ENCODE peak calls at places on chromosomes 16 and 17, in five cellular contexts. One of them, this sample, is unnamed.
A peak's percentile ranks its signal among the peaks of the same experiment; 100 is the strongest.

GRCh38 chr16:87492241-87492635 is 586 bp downstream of the ZCCHC14 start:
- DNase-seq in Ammon's horn: no peak
- DNase-seq in G401: no peak
- DNase-seq in cardiac muscle cell: no peak
- DNase-seq in non-pigmented ciliary epithelial cell: no peak
- DNase-seq in this sample: no peak

GRCh38 chr16:2296662-2297505 is 29.0 kb upstream of the RNPS1 start:
- DNase-seq in cardiac muscle cell: peak; percentile 40
- DNase-seq in non-pigmented ciliary epithelial cell: no peak
- DNase-seq in Ammon's horn: no peak
- DNase-seq in G401: peak; percentile 41
- DNase-seq in this sample: peak; percentile 24

GRCh38 chr17:79463421-79464309 is 147.2 kb downstream of the RBFOX3 start:
- DNase-seq in non-pigmented ciliary epithelial cell: no peak
- DNase-seq in cardiac muscle cell: no peak
- DNase-seq in G401: peak; percentile 69
- DNase-seq in Ammon's horn: peak; percentile 33
- DNase-seq in this sample: no peak

GRCh38 chr16:3142770-3143169 is 7.9 kb downstream of the ZNF213 start:
- DNase-seq in non-pigmented ciliary epithelial cell: no peak
- DNase-seq in Ammon's horn: no peak
- DNase-seq in cardiac muscle cell: no peak
- DNase-seq in G401: no peak
- DNase-seq in this sample: no peak

GRCh38 chr17:43068570-43069367 is 43.7 kb downstream of the RND2 start:
- DNase-seq in non-pigmented ciliary epithelial cell: no peak
- DNase-seq in cardiac muscle cell: peak; percentile 3
- DNase-seq in G401: no peak
- DNase-seq in Ammon's horn: no peak
- DNase-seq in this sample: no peak

GRCh38 chr16:84286568-84287220 is 8.0 kb upstream of the WFDC1 start:
- DNase-seq in non-pigmented ciliary epithelial cell: no peak
- DNase-seq in G401: no peak
- DNase-seq in Ammon's horn: no peak
- DNase-seq in cardiac muscle cell: peak; percentile 32
- DNase-seq in this sample: peak; percentile 64

GRCh38 chr17:29113334-29113733 is 66.9 kb downstream of the MYO18A start:
- DNase-seq in G401: no peak
- DNase-seq in non-pigmented ciliary epithelial cell: no peak
- DNase-seq in cardiac muscle cell: no peak
- DNase-seq in Ammon's horn: no peak
- DNase-seq in this sample: no peak

GRCh38 chr17:58661499-58661898 is 30.3 kb downstream of the TEX14 start:
- DNase-seq in cardiac muscle cell: no peak
- DNase-seq in non-pigmented ciliary epithelial cell: no peak
- DNase-seq in G401: no peak
- DNase-seq in Ammon's horn: no peak
- DNase-seq in this sample: no peak

GRCh38 chr16:49461517-49461951 is 87.9 kb downstream of the C16orf78 start:
- DNase-seq in Ammon's horn: no peak
- DNase-seq in non-pigmented ciliary epithelial cell: no peak
- DNase-seq in G401: no peak
- DNase-seq in cardiac muscle cell: no peak
- DNase-seq in this sample: no peak

GRCh38 chr16:31179153-31179746 is 689 bp upstream of the FUS start:
- DNase-seq in cardiac muscle cell: no peak
- DNase-seq in Ammon's horn: no peak
- DNase-seq in G401: no peak
- DNase-seq in non-pigmented ciliary epithelial cell: no peak
- DNase-seq in this sample: no peak

GRCh38 chr17:83173180-83173996 is 94.0 kb downstream of the METRNL start:
- DNase-seq in non-pigmented ciliary epithelial cell: no peak
- DNase-seq in G401: no peak
- DNase-seq in Ammon's horn: peak; percentile 0
- DNase-seq in cardiac muscle cell: no peak
- DNase-seq in this sample: no peak

GRCh38 chr17:15951368-15952047 is 6.6 kb downstream of the ADORA2B start:
- DNase-seq in Ammon's horn: no peak
- DNase-seq in non-pigmented ciliary epithelial cell: no peak
- DNase-seq in G401: no peak
- DNase-seq in cardiac muscle cell: no peak
- DNase-seq in this sample: no peak

GRCh38 chr17:55577011-55577586 is 65.8 kb upstream of the SMIM36 start:
- DNase-seq in Ammon's horn: peak; percentile 61
- DNase-seq in G401: peak; percentile 5
- DNase-seq in non-pigmented ciliary epithelial cell: no peak
- DNase-seq in cardiac muscle cell: peak; percentile 72
- DNase-seq in this sample: peak; percentile 70

GRCh38 chr16:29779474-29779873 is 1.4 kb downstream of the ZG16 start:
- DNase-seq in G401: no peak
- DNase-seq in non-pigmented ciliary epithelial cell: no peak
- DNase-seq in Ammon's horn: no peak
- DNase-seq in cardiac muscle cell: no peak
- DNase-seq in this sample: no peak

GRCh38 chr16:25257956-25258855 is 561 bp upstream of the ZKSCAN2 start:
- DNase-seq in cardiac muscle cell: peak; percentile 91
- DNase-seq in non-pigmented ciliary epithelial cell: peak; percentile 26
- DNase-seq in G401: peak; percentile 80
- DNase-seq in Ammon's horn: peak; percentile 71
- DNase-seq in this sample: peak; percentile 90

GRCh38 chr16:4426021-4426684 is 485 bp downstream of the DNAJA3 start:
- DNase-seq in Ammon's horn: no peak
- DNase-seq in G401: no peak
- DNase-seq in cardiac muscle cell: peak; percentile 18
- DNase-seq in non-pigmented ciliary epithelial cell: no peak
- DNase-seq in this sample: no peak

GRCh38 chr17:67244621-67245072 is 349 bp downstream of the HELZ start:
- DNase-seq in non-pigmented ciliary epithelial cell: no peak
- DNase-seq in Ammon's horn: no peak
- DNase-seq in G401: no peak
- DNase-seq in cardiac muscle cell: no peak
- DNase-seq in this sample: no peak

GRCh38 chr16:15879255-15879804 is 9.1 kb downstream of the CEP20 start:
- DNase-seq in Ammon's horn: no peak
- DNase-seq in G401: no peak
- DNase-seq in cardiac muscle cell: peak; percentile 82
- DNase-seq in non-pigmented ciliary epithelial cell: peak; percentile 76
- DNase-seq in this sample: peak; percentile 96

GRCh38 chr17:14268264-14268663 is 31.6 kb upstream of the CDRT15 start:
- DNase-seq in G401: no peak
- DNase-seq in Ammon's horn: no peak
- DNase-seq in non-pigmented ciliary epithelial cell: no peak
- DNase-seq in cardiac muscle cell: no peak
- DNase-seq in this sample: no peak

GRCh38 chr16:68281368-68282063 is 17.2 kb downstream of the SLC7A6 start:
- DNase-seq in cardiac muscle cell: no peak
- DNase-seq in Ammon's horn: no peak
- DNase-seq in non-pigmented ciliary epithelial cell: no peak
- DNase-seq in G401: no peak
- DNase-seq in this sample: no peak

GRCh38 chr16:333406-334094 is 19.0 kb downstream of the AXIN1 start:
- DNase-seq in cardiac muscle cell: peak; percentile 62
- DNase-seq in Ammon's horn: no peak
- DNase-seq in G401: no peak
- DNase-seq in non-pigmented ciliary epithelial cell: no peak
- DNase-seq in this sample: no peak

GRCh38 chr17:40541060-40541872 is 24.0 kb downstream of the CCR7 start:
- DNase-seq in cardiac muscle cell: no peak
- DNase-seq in Ammon's horn: no peak
- DNase-seq in G401: no peak
- DNase-seq in non-pigmented ciliary epithelial cell: no peak
- DNase-seq in this sample: no peak

GRCh38 chr17:61743766-61744165 is 119.6 kb downstream of the BRIP1 start:
- DNase-seq in cardiac muscle cell: no peak
- DNase-seq in non-pigmented ciliary epithelial cell: no peak
- DNase-seq in Ammon's horn: no peak
- DNase-seq in G401: no peak
- DNase-seq in this sample: no peak

GRCh38 chr17:82943751-82944150 is 103.9 kb upstream of the ZNF750 start:
- DNase-seq in G401: no peak
- DNase-seq in non-pigmented ciliary epithelial cell: no peak
- DNase-seq in Ammon's horn: no peak
- DNase-seq in cardiac muscle cell: no peak
- DNase-seq in this sample: no peak

GRCh38 chr16:88956546-88957455 is 20.2 kb downstream of the CBFA2T3 start:
- DNase-seq in G401: no peak
- DNase-seq in Ammon's horn: no peak
- DNase-seq in non-pigmented ciliary epithelial cell: no peak
- DNase-seq in cardiac muscle cell: no peak
- DNase-seq in this sample: no peak

GRCh38 chr16:54265558-54266213 is 20.9 kb downstream of the IRX3 start:
- DNase-seq in cardiac muscle cell: peak; percentile 23
- DNase-seq in non-pigmented ciliary epithelial cell: no peak
- DNase-seq in G401: no peak
- DNase-seq in Ammon's horn: no peak
- DNase-seq in this sample: peak; percentile 23

GRCh38 chr17:34375598-34375997 is 12.6 kb upstream of the CCL1 start:
- DNase-seq in cardiac muscle cell: no peak
- DNase-seq in non-pigmented ciliary epithelial cell: no peak
- DNase-seq in Ammon's horn: no peak
- DNase-seq in G401: no peak
- DNase-seq in this sample: no peak

GRCh38 chr17:1365445-1366039 is 34.5 kb downstream of the YWHAE start:
- DNase-seq in G401: peak; percentile 89
- DNase-seq in non-pigmented ciliary epithelial cell: peak; percentile 51
- DNase-seq in cardiac muscle cell: peak; percentile 87
- DNase-seq in Ammon's horn: peak; percentile 87
- DNase-seq in this sample: peak; percentile 78

GRCh38 chr16:55501549-55502322 is 7.1 kb upstream of the LPCAT2 start:
- DNase-seq in Ammon's horn: no peak
- DNase-seq in G401: no peak
- DNase-seq in cardiac muscle cell: peak; percentile 28
- DNase-seq in non-pigmented ciliary epithelial cell: no peak
- DNase-seq in this sample: no peak

This sample was measured in AG10803.